ENCODE peak calls at places on chromosomes 16 and 17, in six cellular contexts. O is hepatic stellate cell; C is left cardiac atrium; P is aorta; T is stimulated activated CD4-positive, alpha-beta T cell treated with anti-CD3 and anti-CD28 coated beads, Interleukin-4, amount 100 ng/mL, for 24 hours; S is A673. U is an unnamed sample.

GRCh38 chr17:60557805-60558204 is 31.8 kb upstream of the APPBP2 start:
- DNase-seq in S (no peak), T (no peak), P (no peak), O (no peak), C (no peak), U (peak)

GRCh38 chr16:80938928-80939260 is 67.8 kb downstream of the CMC2 start:
- DNase-seq in T (no peak), P (no peak), O (no peak), S (no peak), C (no peak), U (no peak)

GRCh38 chr17:32815460-32815859 is 61.5 kb downstream of the MYO1D start:
- DNase-seq in S (no peak), O (no peak), P (no peak), C (no peak), T (no peak), U (no peak)

GRCh38 chr17:80159984-80160383 is 9.8 kb upstream of the CARD14 start:
- DNase-seq in T (no peak), C (no peak), S (no peak), P (no peak), O (no peak), U (no peak)

GRCh38 chr17:19867654-19868395 is at the start of gene ULK2:
- DNase-seq in S (peak), T (peak), P (peak), C (peak), O (peak), U (peak)

GRCh38 chr17:63930951-63931575 is 1.1 kb downstream of the CD79B start:
- DNase-seq in C (peak), S (no peak), P (no peak), O (peak), T (peak), U (peak)

GRCh38 chr16:66612422-66612821 is 7.9 kb downstream of the CMTM3 start:
- DNase-seq in T (no peak), S (no peak), C (no peak), P (no peak), O (no peak), U (no peak)

GRCh38 chr16:56382901-56383355 is 42.4 kb downstream of the AMFR start:
- DNase-seq in S (no peak), T (no peak), P (no peak), O (no peak), C (no peak), U (peak)

GRCh38 chr17:28712037-28712704 is 483 bp upstream of the PROCA1 start:
- DNase-seq in S (no peak), T (peak), P (peak), O (no peak), C (peak), U (no peak)

GRCh38 chr16:22191966-22192260 is 14.2 kb upstream of the EEF2K start:
- DNase-seq in T (peak), C (no peak), P (no peak), O (no peak), S (no peak), U (peak)

GRCh38 chr16:24550295-24550694 is 10.9 kb downstream of the RBBP6 start:
- DNase-seq in S (no peak), O (no peak), C (no peak), T (no peak), P (no peak), U (no peak)

GRCh38 chr16:79334127-79334526 is 266.4 kb downstream of the MAF start:
- DNase-seq in T (peak), P (no peak), S (peak), C (no peak), O (no peak), U (no peak)

GRCh38 chr16:66508914-66509496 is 40.9 kb downstream of the TK2 start:
- DNase-seq in T (no peak), P (peak), O (no peak), C (no peak), S (no peak), U (no peak)

GRCh38 chr17:2853111-2853721 is 57.0 kb downstream of the RAP1GAP2 start:
- DNase-seq in S (no peak), P (peak), T (peak), C (peak), O (peak), U (peak)

GRCh38 chr17:29615048-29615385 is 7.7 kb downstream of the CORO6 start:
- DNase-seq in S (no peak), C (peak), T (peak), P (no peak), O (no peak), U (peak)

GRCh38 chr17:46011711-46012505 is 12.9 kb downstream of the STH start:
- DNase-seq in T (no peak), O (no peak), C (no peak), P (no peak), S (no peak), U (no peak)

GRCh38 chr17:7586673-7587419 is 3.0 kb downstream of the SOX15 start:
- DNase-seq in C (no peak), S (peak), O (no peak), P (no peak), T (no peak), U (peak)

GRCh38 chr16:55294947-55295346 is 29.1 kb upstream of the IRX6 start:
- DNase-seq in C (no peak), S (no peak), P (no peak), O (no peak), T (no peak), U (no peak)

GRCh38 chr17:83186226-83186625 is 106.8 kb downstream of the METRNL start:
- DNase-seq in C (peak), T (no peak), S (peak), P (peak), O (no peak), U (no peak)

GRCh38 chr16:49484454-49484853 is 110.8 kb downstream of the C16orf78 start:
- DNase-seq in S (peak), P (peak), C (peak), T (no peak), O (peak), U (no peak)

GRCh38 chr16:85192233-85192632 is 80.0 kb upstream of the CIBAR2 start:
- DNase-seq in C (no peak), T (no peak), P (no peak), O (no peak), S (no peak), U (no peak)

GRCh38 chr16:28052274-28053128 is 11.0 kb downstream of the GSG1L start:
- DNase-seq in T (no peak), S (no peak), P (no peak), O (no peak), C (no peak), U (no peak)

GRCh38 chr17:76376318-76377133 is 7.9 kb upstream of the SPHK1 start:
- DNase-seq in S (no peak), C (peak), T (no peak), P (no peak), O (no peak), U (no peak)